ENCODE peak calls at places on chromosomes 4 and X, in six cellular contexts. X is IMR-90, K is H1, D is trophoblast cell, H is mesenchymal stem cell, C is H9. I is an unnamed sample.

GRCh38 chr4:109912706-109913621 is at the start of gene EGF:
- DNase-seq in X (peak; percentile 50), K (no peak), D (no peak), H (peak; percentile 73), C (no peak), I (peak; percentile 41)

GRCh38 chr4:37964734-37965457 is 4.7 kb downstream of the PTTG2 start:
- DNase-seq in X (no peak), K (no peak), D (no peak), H (no peak), C (no peak), I (no peak)

GRCh38 chrX:47321386-47321785 is 49.0 kb upstream of the ZNF157 start:
- DNase-seq in X (peak; percentile 43), K (peak; percentile 78), D (peak; percentile 11), H (peak; percentile 51), C (peak; percentile 93), I (peak; percentile 57)

GRCh38 chrX:134636859-134637258 is 21.4 kb downstream of the PLAC1 start:
- DNase-seq in X (peak; percentile 44), K (no peak), D (no peak), H (no peak), C (no peak), I (no peak)

GRCh38 chrX:30791296-30792278 is 97.5 kb downstream of the TAB3 start:
- DNase-seq in X (no peak), K (no peak), D (no peak), H (no peak), C (no peak), I (no peak)

GRCh38 chr4:2261110-2261852 is 628 bp downstream of the MXD4 start:
- DNase-seq in X (peak; percentile 34), K (no peak), D (peak; percentile 22), H (peak; percentile 47), C (no peak), I (peak; percentile 30)

GRCh38 chr4:122777846-122778501 is 45.5 kb downstream of the BBS12 start:
- DNase-seq in X (peak; percentile 82), K (no peak), D (peak; percentile 16), H (peak; percentile 61), C (no peak), I (no peak)

GRCh38 chr4:86556791-86557415 is 37.2 kb upstream of the PTPN13 start:
- DNase-seq in X (no peak), K (no peak), D (no peak), H (no peak), C (no peak), I (no peak)

GRCh38 chr4:169201144-169202124 is 69.3 kb downstream of the SH3RF1 start:
- DNase-seq in X (no peak), K (no peak), D (no peak), H (peak; percentile 32), C (no peak), I (no peak)

GRCh38 chrX:105701310-105702052 is 120.9 kb upstream of the NRK start:
- DNase-seq in X (no peak), K (no peak), D (no peak), H (peak; percentile 13), C (no peak), I (no peak)

GRCh38 chr4:71689822-71690221 is 94.1 kb downstream of the GC start:
- DNase-seq in X (no peak), K (no peak), D (peak; percentile 25), H (no peak), C (no peak), I (no peak)

GRCh38 chr4:76781698-76782595 is 116.0 kb downstream of the SOWAHB start:
- DNase-seq in X (peak; percentile 98), K (no peak), D (peak; percentile 22), H (peak; percentile 99), C (peak; percentile 47), I (no peak)

GRCh38 chr4:182126096-182126495 is 117.1 kb upstream of the TENM3 start:
- DNase-seq in X (peak; percentile 30), K (no peak), D (no peak), H (no peak), C (no peak), I (no peak)

GRCh38 chr4:53128959-53129358 is 236.9 kb downstream of the SCFD2 start:
- DNase-seq in X (no peak), K (no peak), D (no peak), H (no peak), C (no peak), I (no peak)

GRCh38 chr4:110624016-110624770 is 1.3 kb upstream of the PITX2 start:
- DNase-seq in X (no peak), K (no peak), D (no peak), H (no peak), C (no peak), I (no peak)

GRCh38 chrX:64977830-64978229 is 1.6 kb upstream of the ZC4H2 start:
- DNase-seq in X (peak; percentile 28), K (no peak), D (no peak), H (peak; percentile 1), C (no peak), I (no peak)

GRCh38 chr4:110916505-110916904 is 293.6 kb upstream of the PITX2 start:
- DNase-seq in X (no peak), K (no peak), D (no peak), H (no peak), C (no peak), I (no peak)

GRCh38 chr4:65343342-65343741 is 326.9 kb downstream of the EPHA5 start:
- DNase-seq in X (no peak), K (no peak), D (no peak), H (no peak), C (no peak), I (no peak)

GRCh38 chrX:56564182-56564885 is 907 bp downstream of the UBQLN2 start:
- DNase-seq in X (peak; percentile 49), K (no peak), D (peak; percentile 69), H (peak; percentile 61), C (no peak), I (peak; percentile 6)

GRCh38 chrX:3393168-3393567 is 46.7 kb upstream of the MXRA5 start:
- DNase-seq in X (no peak), K (no peak), D (no peak), H (no peak), C (no peak), I (no peak)

GRCh38 chr4:22500831-22501714 is 14.8 kb downstream of the ADGRA3 start:
- DNase-seq in X (peak; percentile 87), K (no peak), D (no peak), H (no peak), C (no peak), I (no peak)

GRCh38 chrX:136192839-136193414 is 45.6 kb downstream of the FHL1 start:
- DNase-seq in X (peak; percentile 68), K (no peak), D (no peak), H (no peak), C (no peak), I (no peak)

GRCh38 chrX:132270699-132271098 is 51.5 kb upstream of the RAP2C start:
- DNase-seq in X (peak; percentile 81), K (no peak), D (peak; percentile 38), H (peak; percentile 77), C (no peak), I (no peak)

DNA sequence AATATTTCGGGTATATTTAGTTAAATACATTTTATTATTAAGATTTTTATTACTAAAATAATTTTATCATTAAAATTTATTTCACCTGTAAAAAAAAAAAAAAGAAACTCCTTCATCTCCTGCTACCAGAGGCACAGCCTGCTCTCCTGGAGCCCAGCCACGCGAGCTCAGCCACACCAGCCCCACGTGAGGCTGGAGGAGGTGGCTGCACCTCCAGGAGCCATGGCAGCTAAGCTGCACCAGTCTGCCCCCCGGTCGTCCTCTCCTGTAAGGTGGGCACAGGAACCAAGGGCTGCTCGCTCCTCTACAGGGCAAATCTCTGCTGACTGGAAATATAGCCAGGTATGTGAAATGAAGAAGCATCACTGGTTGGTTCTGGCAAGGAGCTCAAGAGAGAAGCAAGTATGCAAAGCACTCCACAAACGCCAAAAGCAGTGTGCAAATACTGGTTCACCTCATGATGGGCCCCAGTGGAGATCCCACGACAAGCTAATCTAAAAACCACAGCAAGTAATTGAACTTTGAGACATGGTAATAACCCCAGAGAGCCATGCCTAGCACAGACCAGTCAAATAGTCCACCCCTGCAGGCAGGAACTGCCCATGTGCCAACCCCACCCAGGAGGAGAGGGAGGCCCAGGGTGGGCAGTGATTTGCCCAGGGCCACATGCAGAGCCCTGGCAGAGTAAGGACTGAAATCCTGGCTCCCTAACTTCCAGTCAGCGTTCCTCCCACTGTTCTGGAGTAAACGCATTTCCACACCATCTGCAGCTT is 90.1 kb downstream of the WFS1 start:
- DNase-seq in X (no peak), K (no peak), D (no peak), H (no peak), C (no peak), I (no peak)
- H4K91ac ChIP-seq in X (no peak overlapping the region), K (no peak overlapping the region), D (no peak overlapping the region), H (no peak overlapping the region), C (no peak overlapping the region), I (no peak overlapping the region)

GRCh38 chr4:26321326-26322276 is 787 bp downstream of the RBPJ start:
- DNase-seq in X (peak; percentile 41), K (no peak), D (no peak), H (peak; percentile 61), C (peak; percentile 42), I (no peak)

GRCh38 chr4:26319467-26320158 is 1.2 kb upstream of the RBPJ start:
- DNase-seq in X (peak; percentile 100), K (peak; percentile 95), D (peak; percentile 100), H (peak; percentile 100), C (peak; percentile 98), I (peak; percentile 99)

GRCh38 chr4:26320453-26321325 is at the start of gene RBPJ:
- DNase-seq in X (peak; percentile 99), K (peak; percentile 89), D (peak; percentile 94), H (peak; percentile 99), C (peak; percentile 97), I (peak; percentile 98)

GRCh38 chr4:26322349-26322748 is 1.5 kb downstream of the RBPJ start:
- DNase-seq in X (no peak), K (no peak), D (no peak), H (peak; percentile 42), C (no peak), I (no peak)

DNA sequence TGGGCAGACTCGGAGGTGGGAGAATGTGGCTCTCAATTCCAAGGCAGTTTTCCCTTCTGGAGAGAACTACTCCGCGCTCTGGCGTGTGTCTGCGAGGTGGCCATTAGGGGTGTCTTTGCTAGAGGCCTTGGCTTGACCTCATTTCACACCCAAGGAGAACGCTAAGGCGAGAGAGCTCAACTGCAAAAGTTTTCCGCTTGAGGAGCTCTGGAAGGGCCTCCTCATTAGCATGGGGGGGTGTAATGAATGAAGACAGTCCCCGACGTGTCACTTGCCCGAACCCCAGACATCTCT is 708 bp upstream of the RBPJ start:
- DNase-seq in X (peak; percentile 28), K (no peak), D (no peak), H (peak; percentile 79), C (no peak), I (no peak)
- H3K23ac ChIP-seq in X (peak overlapping the region; percentile 79), K (no peak overlapping the region), D (no peak overlapping the region), H (no peak overlapping the region), C (no peak overlapping the region), I (peak overlapping the region; percentile 96)

GRCh38 chrX:110401142-110401541 is 42.5 kb downstream of the RTL9 start:
- DNase-seq in X (no peak), K (no peak), D (no peak), H (no peak), C (no peak), I (no peak)
- H2AFZ ChIP-seq in X (no peak overlapping the region), K (no peak overlapping the region), D (no peak overlapping the region), H (no peak overlapping the region), C (no peak overlapping the region), I (no peak overlapping the region)

DNA sequence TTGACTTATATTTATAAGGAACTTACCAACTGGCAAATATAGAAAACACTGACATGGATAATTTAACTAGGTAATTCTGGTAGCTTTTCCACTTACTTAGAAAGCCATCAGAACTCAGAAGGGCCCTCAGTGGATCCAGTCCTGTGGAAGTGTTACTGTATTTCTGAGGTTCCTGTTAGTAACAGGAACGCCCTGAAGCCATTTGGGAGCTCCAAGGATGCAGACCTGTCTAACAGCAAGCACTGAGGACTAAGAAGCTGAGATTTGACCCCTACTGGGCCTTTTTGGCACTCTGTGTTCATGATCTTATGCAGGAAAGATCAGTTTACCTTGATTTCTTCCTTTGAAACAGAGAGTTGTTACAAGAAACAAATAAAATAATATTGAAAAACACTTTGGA is 46.0 kb upstream of the TLL1 start:
- DNase-seq in X (no peak), K (no peak), D (no peak), H (no peak), C (no peak), I (no peak)
- H4K91ac ChIP-seq in X (no peak overlapping the region), K (no peak overlapping the region), D (no peak overlapping the region), H (no peak overlapping the region), C (no peak overlapping the region), I (no peak overlapping the region)

I was measured in neuronal stem cell.